ENCODE peak calls at places on chromosomes 1 and 21, in ten cellular contexts. U is left ventricle myocardium superior; I is neural crest cell; J is neuronal stem cell; S is effector memory CD8-positive, alpha-beta T cell; B is endothelial cell; P is SW480; E is C1 segment of cervical spinal cord; O is NCI-H2081; C is activated CD8-positive, alpha-beta memory T cell treated with anti-CD3 and anti-CD28 coated beads, Interleukin-2, amount 10 ng/mL, durations not matched to agents 7 days and 5 days. M is an unnamed sample.

GRCh38 chr1:177355575-177355974 is 184.8 kb downstream of the BRINP2 start:
- DNase-seq in U (no peak), I (peak), J (peak), S (no peak), B (peak), P (peak), E (peak), O (no peak), C (no peak), M (no peak)

GRCh38 chr21:28283652-28284490 is 708.8 kb downstream of the LTN1 start:
- DNase-seq in U (no peak), I (no peak), J (no peak), S (no peak), B (no peak), P (no peak), E (no peak), O (no peak), C (no peak), M (no peak)

GRCh38 chr1:150257624-150258274 is at the start of gene CA14:
- DNase-seq in U (peak), I (no peak), J (peak), S (no peak), B (peak), P (no peak), E (peak), O (no peak), C (no peak), M (no peak)

GRCh38 chr21:26469789-26470188 is 103.3 kb downstream of the CYYR1 start:
- DNase-seq in U (no peak), I (no peak), J (no peak), S (no peak), B (no peak), P (no peak), E (no peak), O (no peak), C (no peak), M (no peak)

GRCh38 chr1:100474838-100475237 is 63.1 kb upstream of the GPR88 start:
- DNase-seq in U (no peak), I (no peak), J (no peak), S (no peak), B (no peak), P (no peak), E (no peak), O (no peak), C (no peak), M (no peak)

GRCh38 chr1:115677172-115677542 is 35.4 kb downstream of the VANGL1 start:
- DNase-seq in U (no peak), I (peak), J (peak), S (no peak), B (no peak), P (no peak), E (no peak), O (no peak), C (no peak), M (no peak)

GRCh38 chr1:203671808-203672207 is 45.2 kb downstream of the ATP2B4 start:
- DNase-seq in U (no peak), I (no peak), J (no peak), S (no peak), B (no peak), P (no peak), E (no peak), O (no peak), C (no peak), M (no peak)

GRCh38 chr1:179955318-179955638 is 668 bp downstream of the CEP350 start:
- DNase-seq in U (no peak), I (no peak), J (no peak), S (no peak), B (no peak), P (peak), E (no peak), O (peak), C (no peak), M (no peak)

GRCh38 chr1:245621589-245621988 is 466.8 kb downstream of the KIF26B start:
- DNase-seq in U (no peak), I (no peak), J (no peak), S (no peak), B (no peak), P (peak), E (no peak), O (peak), C (no peak), M (peak)

GRCh38 chr1:23854568-23854967 is 13.5 kb downstream of the FUCA1 start:
- DNase-seq in U (no peak), I (no peak), J (no peak), S (no peak), B (no peak), P (no peak), E (no peak), O (no peak), C (peak), M (no peak)

GRCh38 chr21:44709426-44710293 is 1.7 kb downstream of the TSPEAR start:
- DNase-seq in U (peak), I (no peak), J (no peak), S (no peak), B (no peak), P (no peak), E (no peak), O (peak), C (no peak), M (peak)

GRCh38 chr1:205936846-205937707 is 6.2 kb downstream of the SLC26A9 start:
- DNase-seq in U (no peak), I (no peak), J (no peak), S (no peak), B (no peak), P (peak), E (no peak), O (no peak), C (no peak), M (no peak)

GRCh38 chr1:157137773-157138219 is 399 bp downstream of the ETV3 start:
- DNase-seq in U (no peak), I (no peak), J (no peak), S (peak), B (no peak), P (no peak), E (no peak), O (no peak), C (no peak), M (no peak)

GRCh38 chr1:111191496-111191895 is 8.9 kb downstream of the DENND2D start:
- DNase-seq in U (no peak), I (no peak), J (no peak), S (no peak), B (no peak), P (no peak), E (no peak), O (no peak), C (no peak), M (no peak)

GRCh38 chr1:94940738-94941137 is 13.8 kb upstream of the CNN3 start:
- DNase-seq in U (no peak), I (no peak), J (no peak), S (no peak), B (no peak), P (no peak), E (no peak), O (no peak), C (no peak), M (no peak)

GRCh38 chr1:231161711-231162299 is at the start of gene TRIM67:
- DNase-seq in U (peak), I (peak), J (no peak), S (no peak), B (peak), P (peak), E (no peak), O (peak), C (no peak), M (no peak)

GRCh38 chr21:37870229-37870628 is 46.0 kb downstream of the KCNJ6 start:
- DNase-seq in U (no peak), I (no peak), J (no peak), S (no peak), B (no peak), P (no peak), E (no peak), O (no peak), C (no peak), M (no peak)

GRCh38 chr1:172351761-172352161 is 68.7 kb upstream of the C1orf105 start:
- DNase-seq in U (no peak), I (no peak), J (no peak), S (no peak), B (no peak), P (peak), E (no peak), O (no peak), C (no peak), M (no peak)

M was measured in NCI-H1436 treated with DMSO at 0.1 percent for 48 hours.